ENCODE peak calls at places on chromosomes 11 and 22, in four cellular contexts. C is skeletal muscle cell, K is ACHN, O is psoas muscle. J is an unnamed sample.

GRCh38 chr11:13487661-13488030 is 8.2 kb downstream of the PTH start:
- DNase-seq in C (no peak), K (peak; percentile 9), O (no peak), J (no peak)

GRCh38 chr11:65501530-65502273 is 2.9 kb downstream of the MALAT1 start:
- DNase-seq in O (no peak), K (peak; percentile 32), C (no peak), J (peak; percentile 4)

GRCh38 chr22:35961480-35961902 is 67.1 kb downstream of the RBFOX2 start:
- DNase-seq in C (peak; percentile 38), K (peak; percentile 34), O (no peak), J (peak; percentile 60)

GRCh38 chr11:86101493-86101892 is 32.6 kb upstream of the PICALM start:
- DNase-seq in K (no peak), O (no peak), C (no peak), J (no peak)

GRCh38 chr22:50118557-50119168 is 28.9 kb downstream of the MOV10L1 start:
- DNase-seq in C (peak; percentile 78), O (no peak), K (peak; percentile 2), J (peak; percentile 75)

GRCh38 chr11:119263352-119263940 is 53.5 kb downstream of the MCAM start:
- DNase-seq in C (no peak), O (no peak), K (peak; percentile 43), J (no peak)

GRCh38 chr11:48172818-48173609 is 43.6 kb upstream of the OR4B1 start:
- DNase-seq in C (no peak), K (peak; percentile 53), O (peak; percentile 72), J (peak; percentile 82)

GRCh38 chr22:38016182-38017078 is 32.1 kb upstream of the SOX10 start:
- DNase-seq in C (no peak), K (no peak), O (no peak), J (peak; percentile 90)

GRCh38 chr11:62599909-62600308 is 1.8 kb downstream of the MTA2 start:
- DNase-seq in O (peak; percentile 4), C (no peak), K (no peak), J (no peak)

GRCh38 chr22:47213571-47214230 is 451.3 kb downstream of the TBC1D22A start:
- DNase-seq in C (no peak), K (peak; percentile 9), O (peak; percentile 32), J (no peak)

GRCh38 chr11:2837096-2837601 is 48.4 kb downstream of the CDKN1C start:
- DNase-seq in O (peak; percentile 87), K (peak; percentile 9), C (no peak), J (peak; percentile 94)

GRCh38 chr22:27663812-27664211 is 137.7 kb downstream of the MN1 start:
- DNase-seq in K (no peak), C (no peak), O (no peak), J (no peak)

GRCh38 chr11:65456418-65456817 is 33.8 kb downstream of the NEAT1 start:
- DNase-seq in C (no peak), O (no peak), K (no peak), J (no peak)

GRCh38 chr22:20741634-20742581 is 32.0 kb upstream of the SERPIND1 start:
- DNase-seq in O (no peak), C (no peak), K (peak; percentile 33), J (no peak)

GRCh38 chr11:85182437-85183109 is 444.6 kb downstream of the DLG2 start:
- DNase-seq in C (peak; percentile 10), O (no peak), K (peak; percentile 42), J (no peak)

J was measured in right cardiac atrium.